ENCODE peak calls at places on chromosomes 7 and 10, in eight cellular contexts. F is Panc1, A is heart right ventricle, S is H1, N is GM12865, O is SK-N-SH, V is kidney epithelial cell, K is foreskin fibroblast. T is an unnamed sample.
A peak's percentile ranks its signal among the peaks of the same experiment; 100 is the strongest.

GRCh38 chr7:67918158-67918557 is 921.5 kb downstream of the TYW1 start:
- DNase-seq in O (no peak), K (no peak), V (no peak), S (no peak), F (no peak), N (peak; percentile 17), A (no peak), T (no peak)

GRCh38 chr10:75180592-75180991 is 30.0 kb upstream of the VDAC2 start:
- DNase-seq in K (no peak), S (no peak), N (no peak), V (no peak), F (no peak), O (peak; percentile 38), A (no peak), T (no peak)

GRCh38 chr7:159032753-159033472 is 111.8 kb downstream of the VIPR2 start:
- DNase-seq in O (no peak), N (no peak), K (no peak), S (no peak), V (no peak), A (no peak), F (no peak), T (no peak)

GRCh38 chr10:34526758-34527730 is 288.1 kb downstream of the PARD3 start:
- DNase-seq in N (peak; percentile 14), S (peak; percentile 59), A (no peak), V (peak; percentile 79), F (no peak), K (peak; percentile 79), O (no peak), T (peak; percentile 80)

GRCh38 chr10:70558871-70559810 is 43.4 kb downstream of the PRF1 start:
- DNase-seq in S (no peak), V (no peak), A (peak; percentile 75), K (peak; percentile 48), N (peak; percentile 60), O (peak; percentile 75), F (no peak), T (no peak)

GRCh38 chr7:131546583-131547111 is 9.8 kb downstream of the PODXL start:
- DNase-seq in N (peak; percentile 51), O (peak; percentile 84), K (no peak), F (no peak), A (no peak), S (peak; percentile 89), V (no peak), T (no peak)

GRCh38 chr10:119120413-119120867 is 16.5 kb downstream of the DENND10 start:
- DNase-seq in N (peak; percentile 90), F (no peak), S (no peak), O (no peak), A (no peak), V (no peak), K (no peak), T (peak; percentile 36)

GRCh38 chr10:131210181-131210580 is 101.3 kb downstream of the TCERG1L start:
- DNase-seq in V (no peak), S (no peak), O (no peak), F (no peak), N (no peak), A (no peak), K (no peak), T (no peak)

GRCh38 chr10:86733260-86733671 is 23.2 kb upstream of the BMPR1A start:
- DNase-seq in S (no peak), A (no peak), O (no peak), N (no peak), V (no peak), K (no peak), F (no peak), T (no peak)

GRCh38 chr7:1800876-1801275 is 130.8 kb downstream of the ELFN1 start:
- DNase-seq in A (no peak), K (no peak), O (no peak), N (no peak), S (no peak), F (no peak), V (no peak), T (no peak)

GRCh38 chr10:86968271-86968993 is at the start of gene ADIRF:
- DNase-seq in K (no peak), V (no peak), F (no peak), N (no peak), S (no peak), A (peak; percentile 71), O (no peak), T (no peak)

GRCh38 chr7:22851140-22851539 is 28.5 kb upstream of the TOMM7 start:
- DNase-seq in N (no peak), S (no peak), O (no peak), F (no peak), V (no peak), A (no peak), K (no peak), T (no peak)

GRCh38 chr10:126225672-126226007 is 162.6 kb downstream of the ADAM12 start:
- DNase-seq in K (no peak), S (no peak), A (no peak), N (no peak), O (no peak), V (no peak), F (no peak), T (no peak)

GRCh38 chr7:20229652-20230500 is 12.7 kb upstream of the MACC1 start:
- DNase-seq in N (no peak), O (no peak), K (peak; percentile 73), A (no peak), V (peak; percentile 65), S (no peak), F (no peak), T (no peak)

GRCh38 chr10:3239066-3239919 is 66.7 kb upstream of the PITRM1 start:
- DNase-seq in N (peak; percentile 69), S (peak; percentile 58), F (peak; percentile 39), A (peak; percentile 77), K (peak; percentile 49), O (peak; percentile 81), V (no peak), T (no peak)

GRCh38 chr10:3241128-3242057 is 68.8 kb upstream of the PITRM1 start:
- DNase-seq in O (no peak), A (no peak), V (no peak), K (no peak), N (no peak), S (no peak), F (no peak), T (no peak)

GRCh38 chr10:3242251-3242650 is 69.7 kb upstream of the PITRM1 start:
- DNase-seq in A (no peak), V (no peak), S (no peak), K (no peak), F (no peak), N (no peak), O (no peak), T (no peak)

GRCh38 chr10:3238115-3238871 is 65.7 kb upstream of the PITRM1 start:
- DNase-seq in V (no peak), O (no peak), N (no peak), K (no peak), F (no peak), S (no peak), A (no peak), T (no peak)

DNA sequence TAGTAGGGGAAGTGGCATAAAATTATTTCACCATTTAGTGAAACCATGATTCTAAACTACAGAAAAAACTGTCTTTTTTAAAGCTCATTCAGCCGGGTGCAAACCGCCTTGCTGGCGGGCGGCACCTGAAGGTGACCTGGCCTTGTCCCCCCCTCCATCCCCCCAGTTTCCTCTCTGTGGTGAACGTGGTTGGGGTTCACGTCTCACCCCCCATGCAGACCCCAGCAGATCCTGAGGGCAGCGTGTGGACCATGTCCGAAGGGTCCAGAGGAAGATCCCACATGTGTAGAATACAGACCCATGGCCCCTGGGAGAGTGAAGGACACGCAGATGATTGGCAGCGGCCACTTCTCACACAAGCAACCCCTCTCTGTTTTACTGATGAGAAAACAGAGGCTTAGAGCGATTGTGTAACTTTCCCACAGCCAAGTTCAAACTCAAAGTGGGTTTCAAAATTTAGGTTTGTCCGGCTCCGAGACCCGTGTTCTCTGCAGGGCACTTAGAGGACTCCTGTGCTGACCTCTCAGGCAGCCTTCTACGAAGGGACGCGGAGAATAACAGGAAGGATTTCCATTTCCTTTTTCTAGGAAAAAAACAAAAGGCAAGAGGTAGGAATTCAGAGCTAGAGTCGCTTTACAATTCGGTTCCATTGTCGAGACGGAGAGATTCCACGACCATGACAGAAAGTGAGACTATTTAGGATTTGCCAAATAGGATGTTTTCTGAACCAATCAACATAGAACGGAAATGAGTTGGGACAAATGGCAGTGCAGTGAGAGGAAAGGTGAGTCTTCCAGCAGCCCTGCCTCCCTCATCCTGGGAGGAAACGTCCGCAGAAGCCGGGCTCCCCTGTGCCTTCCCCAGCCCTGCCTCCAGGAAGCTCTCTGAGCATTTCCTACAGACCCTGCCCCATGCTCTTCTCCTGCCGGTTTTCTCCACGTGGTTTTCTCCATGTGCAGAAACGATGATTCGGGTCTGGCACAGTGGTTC is 67.6 kb upstream of the PITRM1 start:
- DNase-seq in A (no peak), O (no peak), K (no peak), V (no peak), N (no peak), S (no peak), F (no peak), T (no peak)
- TF ChIP-seq CTCF in A (no peak), O (no peak), K (no peak), V (no peak), N (no peak), S (no peak), F (no peak), T (no peak)

DNA sequence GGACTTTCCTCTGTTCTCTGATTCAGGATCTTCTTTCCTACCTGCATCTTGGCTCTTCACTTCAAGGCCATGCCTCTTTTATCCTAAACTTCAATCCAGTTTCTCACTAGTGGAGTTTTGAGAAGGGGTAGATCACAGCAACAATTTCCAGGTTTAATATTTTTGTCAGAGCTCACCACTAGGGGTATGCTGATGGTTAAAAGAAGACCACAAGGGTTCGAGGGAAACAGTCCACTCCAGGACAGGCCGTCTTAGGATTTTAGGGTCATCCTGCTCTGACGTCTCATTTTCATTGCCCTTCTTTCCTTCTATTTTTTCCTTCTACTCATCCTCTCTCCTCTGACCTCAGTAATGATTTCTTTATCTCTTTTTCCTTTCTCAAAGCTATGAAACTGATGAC is 11.3 kb downstream of the STAG3 start:
- DNase-seq in O (no peak), F (no peak), N (no peak), V (no peak), A (no peak), K (no peak), S (no peak), T (no peak)
- TF ChIP-seq CTCF in O (peak; percentile 28), F (no peak), N (no peak), V (no peak), A (no peak), K (no peak), S (no peak), T (no peak)

GRCh38 chr7:123552641-123553040 is 5.0 kb downstream of the NDUFA5 start:
- DNase-seq in S (no peak), K (no peak), V (no peak), O (no peak), F (no peak), N (no peak), A (no peak), T (no peak)
- TF ChIP-seq CTCF in S (no peak), K (no peak), V (no peak), O (no peak), F (no peak), N (no peak), A (no peak), T (no peak)

DNA sequence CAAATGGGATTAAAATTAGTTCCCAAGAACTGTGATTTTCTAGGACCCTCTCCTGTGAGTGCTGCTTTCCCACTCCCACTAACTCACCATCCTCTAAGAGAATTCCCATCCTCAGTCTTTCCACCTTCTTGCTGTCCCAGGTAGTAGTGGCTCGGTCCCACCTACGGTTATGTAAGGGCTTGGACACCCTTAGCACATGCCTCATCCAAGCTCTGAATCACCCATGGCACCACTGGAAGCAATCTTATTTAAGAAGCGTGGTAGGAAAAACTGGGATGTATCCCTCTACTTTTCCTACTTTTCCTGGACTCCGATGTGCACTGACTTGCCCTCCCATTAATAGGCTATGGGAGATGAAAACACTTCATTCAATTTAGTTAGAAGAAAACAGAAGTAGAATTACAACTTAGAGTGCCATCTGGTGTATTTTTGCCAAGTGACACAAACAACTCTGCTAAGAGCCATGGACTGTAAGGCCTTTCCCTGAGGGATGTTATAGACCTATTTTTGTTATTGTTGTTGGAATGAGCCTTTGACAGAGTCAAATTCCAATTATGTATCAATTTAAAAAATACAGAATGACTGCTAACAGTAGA is 13.7 kb upstream of the ANKRD22 start:
- DNase-seq in V (no peak), A (no peak), O (no peak), F (no peak), S (no peak), K (no peak), N (peak; percentile 31), T (no peak)
- TF ChIP-seq CTCF in V (no peak), A (no peak), O (peak; percentile 37), F (peak; percentile 24), S (no peak), K (no peak), N (no peak), T (peak; percentile 21)

T was measured in AG09319.